ENCODE peak calls at places on chromosome 4, in six cellular contexts. A is HS-5; M is NCI-H2029 treated with DMSO at 0.1 percent for 48 hours; B is body of pancreas; X is cardiac muscle cell; S is activated naive CD8-positive, alpha-beta T cell treated with anti-CD3 and anti-CD28 coated beads, Interleukin-2, amount 50 U/mL, for 24 hours. Y is an unnamed sample.

GRCh38 chr4:2267320-2267811 is 5.5 kb upstream of the MXD4 start:
- DNase-seq in S (no peak), A (no peak), M (no peak), B (no peak), X (no peak), Y (no peak)

GRCh38 chr4:6308890-6309643 is 39.4 kb downstream of the WFS1 start:
- DNase-seq in A (no peak), X (peak), B (no peak), M (no peak), S (peak), Y (no peak)

GRCh38 chr4:81214518-81215218 is 354 bp downstream of the PRKG2 start:
- DNase-seq in A (no peak), X (peak), M (no peak), B (no peak), S (no peak), Y (peak)

GRCh38 chr4:138893991-138894390 is 121.6 kb upstream of the NOCT start:
- DNase-seq in X (no peak), A (no peak), S (no peak), M (no peak), B (no peak), Y (peak)

GRCh38 chr4:33189169-33189568 is 2469.0 kb downstream of the PCDH7 start:
- DNase-seq in A (no peak), X (no peak), S (no peak), B (no peak), M (no peak), Y (no peak)

GRCh38 chr4:44861756-44862155 is 135.4 kb upstream of the GNPDA2 start:
- DNase-seq in A (peak), M (no peak), B (no peak), X (peak), S (no peak), Y (peak)

GRCh38 chr4:54548098-54548620 is 109.6 kb upstream of the KIT start:
- DNase-seq in X (no peak), S (no peak), B (no peak), M (no peak), A (no peak), Y (no peak)

GRCh38 chr4:98557497-98557896 is 100.9 kb downstream of the TSPAN5 start:
- DNase-seq in S (no peak), M (no peak), B (no peak), A (peak), X (peak), Y (peak)

GRCh38 chr4:57124145-57124544 is 14.0 kb upstream of the IGFBP7 start:
- DNase-seq in X (peak), M (no peak), A (no peak), B (no peak), S (no peak), Y (no peak)

GRCh38 chr4:38062088-38062893 is 102.1 kb downstream of the PTTG2 start:
- DNase-seq in B (peak), X (peak), A (peak), S (peak), M (peak), Y (peak)

GRCh38 chr4:154349829-154350228 is 141.8 kb downstream of the DCHS2 start:
- DNase-seq in B (no peak), M (no peak), A (no peak), S (no peak), X (no peak), Y (peak)

GRCh38 chr4:153661215-153661822 is 22.8 kb upstream of the TLR2 start:
- DNase-seq in S (no peak), M (no peak), A (peak), X (peak), B (no peak), Y (peak)

GRCh38 chr4:57020467-57021101 is 41.9 kb downstream of the POLR2B start:
- DNase-seq in B (no peak), A (peak), M (no peak), X (peak), S (no peak), Y (peak)

GRCh38 chr4:54090804-54091623 is 8.9 kb upstream of the GSX2 start:
- DNase-seq in B (peak), X (peak), A (no peak), S (no peak), M (no peak), Y (peak)

GRCh38 chr4:100348472-100348871 is 158.2 kb upstream of the DDIT4L start:
- DNase-seq in B (no peak), X (peak), S (no peak), M (no peak), A (peak), Y (peak)

GRCh38 chr4:182825786-182826185 is 91.4 kb downstream of the DCTD start:
- DNase-seq in S (no peak), M (no peak), X (no peak), A (no peak), B (no peak), Y (no peak)

GRCh38 chr4:17552427-17552826 is 24.6 kb upstream of the LAP3 start:
- DNase-seq in A (no peak), B (peak), S (no peak), M (no peak), X (no peak), Y (no peak)

GRCh38 chr4:9894604-9895361 is 113.3 kb downstream of the DRD5 start:
- DNase-seq in A (no peak), X (no peak), B (no peak), S (no peak), M (no peak), Y (no peak)

GRCh38 chr4:89572224-89572858 is 264.6 kb downstream of the SNCA start:
- DNase-seq in S (no peak), A (no peak), B (no peak), M (peak), X (peak), Y (peak)

GRCh38 chr4:125762537-125762936 is 447.8 kb downstream of the FAT4 start:
- DNase-seq in A (no peak), M (no peak), B (no peak), X (no peak), S (no peak), Y (no peak)

GRCh38 chr4:25346913-25347312 is 30.1 kb upstream of the ANAPC4 start:
- DNase-seq in X (no peak), B (no peak), M (no peak), S (no peak), A (no peak), Y (no peak)

GRCh38 chr4:153398713-153399112 is 54.2 kb downstream of the MND1 start:
- DNase-seq in S (no peak), A (no peak), B (no peak), X (no peak), M (no peak), Y (peak)

GRCh38 chr4:128859887-128860774 is 50.6 kb downstream of the JADE1 start:
- DNase-seq in S (no peak), A (no peak), M (no peak), B (no peak), X (peak), Y (no peak)

GRCh38 chr4:73740353-73740778 is at the start of gene CXCL8:
- DNase-seq in S (no peak), A (peak), B (peak), M (peak), X (peak), Y (peak)

GRCh38 chr4:164874791-164875190 is 2.2 kb upstream of the APELA start:
- DNase-seq in M (no peak), X (no peak), A (no peak), B (no peak), S (no peak), Y (peak)

GRCh38 chr4:187469627-187470026 is 525.9 kb upstream of the ZFP42 start:
- DNase-seq in S (no peak), A (no peak), B (no peak), M (no peak), X (no peak), Y (no peak)

GRCh38 chr4:24973471-24974251 is 57.1 kb downstream of the LGI2 start:
- DNase-seq in S (no peak), X (no peak), M (peak), A (no peak), B (peak), Y (peak)

GRCh38 chr4:156512622-156513021 is 459.0 kb downstream of the PDGFC start:
- DNase-seq in X (peak), A (no peak), M (no peak), B (no peak), S (no peak), Y (peak)

GRCh38 chr4:185730387-185730786 is 81.6 kb downstream of the SORBS2 start:
- DNase-seq in X (peak), B (peak), M (no peak), S (no peak), A (no peak), Y (peak)

GRCh38 chr4:103204114-103204513 is 6.0 kb upstream of the CENPE start:
- DNase-seq in M (no peak), A (no peak), X (peak), S (no peak), B (no peak), Y (peak)

Y was measured in epithelial cell of esophagus.